ENCODE peak calls at places on chromosomes 5 and 9, in four cellular contexts. A is K562, F is left ventricle myocardium inferior, O is left lung. Y is an unnamed sample. For H3K27me3 and H3K4me1, the result is how much of the 10 kb centered on the place peaks cover.

GRCh38 chr9:90891656-90892055 is 90.0 kb downstream of the SYK start:
- DNase-seq in A (no peak), F (no peak), O (no peak), Y (no peak)

GRCh38 chr5:97550164-97550563 is 367.1 kb upstream of the RIOK2 start:
- DNase-seq in A (no peak), F (no peak), O (no peak), Y (no peak)

GRCh38 chr9:121945281-121945680 is 147.8 kb downstream of the TTLL11 start:
- DNase-seq in A (no peak), F (no peak), O (no peak), Y (no peak)

GRCh38 chr9:99356512-99356971 is 134.5 kb downstream of the SEC61B start:
- DNase-seq in A (no peak), F (peak), O (peak), Y (no peak)

GRCh38 chr9:98445576-98445975 is 190.1 kb upstream of the TBC1D2 start:
- DNase-seq in A (no peak), F (no peak), O (no peak), Y (no peak)

GRCh38 chr5:172860520-172861443 is 26.7 kb downstream of the ERGIC1 start:
- DNase-seq in A (no peak), F (peak), O (peak), Y (no peak)

GRCh38 chr5:165497707-165498106 is 1992.3 kb downstream of the MAT2B start:
- DNase-seq in A (peak), F (no peak), O (no peak), Y (peak)

GRCh38 chr5:173505634-173506033 is 110.8 kb downstream of the BOD1 start:
- DNase-seq in A (no peak), F (no peak), O (no peak), Y (no peak)

GRCh38 chr9:126613656-126614055 is at the start of gene LMX1B:
- DNase-seq in A (no peak), F (peak), O (no peak), Y (no peak)

GRCh38 chr9:9970514-9970913 is 642.3 kb downstream of the PTPRD start:
- DNase-seq in A (no peak), F (no peak), O (no peak), Y (no peak)

GRCh38 chr9:116539549-116539948 is 147.6 kb upstream of the TRIM32 start:
- DNase-seq in A (no peak), F (no peak), O (no peak), Y (no peak)

GRCh38 chr9:131803758-131804411 is 64.0 kb upstream of the RAPGEF1 start:
- DNase-seq in A (no peak), F (no peak), O (no peak), Y (no peak)

GRCh38 chr9:131801811-131802210 is 61.9 kb upstream of the RAPGEF1 start:
- DNase-seq in A (no peak), F (no peak), O (no peak), Y (no peak)

GRCh38 chr9:131807131-131807990 is 67.5 kb upstream of the RAPGEF1 start:
- DNase-seq in A (no peak), F (no peak), O (no peak), Y (peak)

GRCh38 chr9:131805803-131806202 is 65.9 kb upstream of the RAPGEF1 start:
- DNase-seq in A (no peak), F (no peak), O (no peak), Y (no peak)

DNA sequence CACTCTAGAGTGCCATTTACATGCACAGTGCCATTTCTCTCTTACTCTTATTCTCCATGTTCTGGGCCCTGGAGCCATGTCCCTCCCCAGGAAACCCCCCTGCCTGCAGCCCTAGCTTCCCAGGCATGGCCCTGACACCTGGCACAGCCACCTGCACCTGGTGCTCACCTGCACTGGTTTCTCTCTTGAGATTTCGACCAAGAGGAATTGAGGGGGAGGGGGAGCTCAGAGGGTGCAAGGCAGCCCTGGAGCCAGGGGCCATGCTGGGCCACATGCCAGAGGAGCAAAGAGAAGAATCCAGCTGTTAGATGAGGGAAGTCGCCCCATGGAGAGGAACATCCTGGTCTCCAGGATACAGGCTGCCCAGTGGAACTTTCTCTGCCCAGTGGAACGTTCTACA is 65.0 kb upstream of the RAPGEF1 start:
- DNase-seq in A (no peak), F (no peak), O (no peak), Y (no peak)
- H3K27me3 ChIP-seq in A (under half), F (half or more), O (under half), Y (under half)

GRCh38 chr5:78838753-78839152 is 146.4 kb downstream of the ARSB start:
- DNase-seq in A (no peak), F (no peak), O (no peak), Y (no peak)

GRCh38 chr5:78830647-78831046 is 154.5 kb downstream of the ARSB start:
- DNase-seq in A (no peak), F (no peak), O (no peak), Y (no peak)

GRCh38 chr5:78837836-78838235 is 147.3 kb downstream of the ARSB start:
- DNase-seq in A (no peak), F (no peak), O (no peak), Y (no peak)

GRCh38 chr5:78829811-78830499 is 155.2 kb downstream of the ARSB start:
- DNase-seq in A (no peak), F (peak), O (no peak), Y (no peak)

GRCh38 chr5:78835176-78835575 is 149.9 kb downstream of the ARSB start:
- DNase-seq in A (no peak), F (no peak), O (no peak), Y (no peak)
- H3K4me1 ChIP-seq in A (under half), F (under half), O (under half), Y (under half)

DNA sequence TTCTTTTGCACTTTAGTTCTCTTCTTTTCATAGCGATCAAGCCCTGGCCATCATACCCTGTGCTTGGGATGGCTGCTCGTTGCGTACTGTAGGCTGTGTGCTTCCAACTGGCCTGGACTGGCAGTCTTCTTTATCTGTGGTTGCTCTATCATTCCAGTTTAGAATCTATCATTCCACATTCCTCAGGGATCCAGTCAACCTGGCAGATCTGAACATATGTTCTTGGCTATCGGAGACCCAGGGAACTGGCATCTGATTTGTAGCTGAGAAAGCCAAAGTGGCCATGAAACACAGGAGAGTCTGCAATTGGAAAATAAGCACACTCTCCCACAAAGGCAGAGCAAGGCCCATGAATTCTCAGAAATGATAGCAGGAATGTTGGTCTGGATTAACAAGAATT is 22.6 kb upstream of the SLC46A2 start:
- DNase-seq in A (no peak), F (no peak), O (no peak), Y (no peak)
- H3K27me3 ChIP-seq in A (under half), F (under half), O (under half), Y (under half)

GRCh38 chr5:1794896-1795290 is 4.7 kb downstream of the MRPL36 start:
- DNase-seq in A (no peak), F (no peak), O (peak), Y (no peak)
- H3K4me1 ChIP-seq in A (under half), F (half or more), O (under half), Y (under half)

DNA sequence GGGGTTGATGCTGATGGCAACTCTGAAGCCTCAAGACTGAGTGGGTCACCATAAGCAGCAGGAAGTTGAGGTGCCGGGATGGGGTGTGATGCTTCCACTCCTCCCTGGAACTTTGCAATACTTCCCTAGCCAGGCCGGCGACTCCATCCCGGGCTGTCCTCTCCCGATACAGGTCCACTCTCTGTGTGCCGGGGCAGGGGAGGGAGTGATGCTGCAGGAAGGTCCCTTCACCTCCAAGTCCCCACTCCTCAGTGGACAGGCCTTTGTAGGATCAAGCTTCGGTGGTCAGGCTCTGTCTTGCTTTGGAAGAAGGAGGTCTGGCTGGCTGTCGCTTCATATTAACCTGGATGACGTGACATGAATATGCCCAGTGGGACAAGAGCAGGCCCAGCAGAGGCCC is 942 bp upstream of the SLC25A48 start:
- DNase-seq in A (no peak), F (no peak), O (no peak), Y (no peak)
- H3K27me3 ChIP-seq in A (under half), F (half or more), O (under half), Y (under half)

GRCh38 chr9:133714606-133715294 is 23.4 kb downstream of the SARDH start:
- DNase-seq in A (no peak), F (peak), O (peak), Y (no peak)

GRCh38 chr9:133715866-133716563 is 22.1 kb downstream of the SARDH start:
- DNase-seq in A (peak), F (no peak), O (peak), Y (no peak)

GRCh38 chr9:133713960-133714495 is 24.1 kb downstream of the SARDH start:
- DNase-seq in A (no peak), F (no peak), O (peak), Y (no peak)

GRCh38 chr9:133716564-133717112 is 21.5 kb downstream of the SARDH start:
- DNase-seq in A (no peak), F (peak), O (no peak), Y (no peak)

GRCh38 chr9:133715295-133715865 is 22.8 kb downstream of the SARDH start:
- DNase-seq in A (no peak), F (peak), O (no peak), Y (no peak)
- H3K4me1 ChIP-seq in A (under half), F (under half), O (under half), Y (under half)

Y was measured in iPS DF 6.9.